ENCODE peak calls at places on chromosomes 7 and 10, in seven cellular contexts. U is activated CD8-positive, alpha-beta T cell treated with anti-CD3 and anti-CD28 coated beads for 36 hours; P is DND-41; A is HFFc6; D is amniotic stem cell; S is activated CD4-positive, alpha-beta memory T cell treated with anti-CD3 and anti-CD28 coated beads for 36 hours; Z is transverse colon. E is an unnamed sample.

GRCh38 chr10:131157899-131158298 is 153.6 kb downstream of the TCERG1L start:
- DNase-seq in U (no peak), P (no peak), A (no peak), D (no peak), S (no peak), Z (no peak), E (no peak)

GRCh38 chr10:85858776-85859515 is 507.6 kb downstream of the GRID1 start:
- DNase-seq in U (no peak), P (no peak), A (no peak), D (no peak), S (no peak), Z (no peak), E (no peak)

GRCh38 chr10:70584941-70585544 is 17.5 kb downstream of the PRF1 start:
- DNase-seq in U (peak; percentile 28), P (no peak), A (no peak), D (no peak), S (no peak), Z (no peak), E (peak; percentile 41)

GRCh38 chr10:30056767-30057355 is 2.5 kb downstream of the JCAD start:
- DNase-seq in U (no peak), P (no peak), A (no peak), D (no peak), S (no peak), Z (no peak), E (no peak)

GRCh38 chr10:95655571-95656290 is 780 bp downstream of the ALDH18A1 start:
- DNase-seq in U (peak; percentile 41), P (peak; percentile 43), A (peak; percentile 22), D (no peak), S (peak; percentile 37), Z (peak; percentile 19), E (no peak)

GRCh38 chr7:16929146-16929762 is 47.5 kb upstream of the AGR3 start:
- DNase-seq in U (no peak), P (no peak), A (no peak), D (no peak), S (no peak), Z (no peak), E (no peak)

GRCh38 chr10:20662742-20663141 is 234.4 kb downstream of the NEBL start:
- DNase-seq in U (no peak), P (no peak), A (no peak), D (no peak), S (no peak), Z (no peak), E (no peak)

GRCh38 chr7:28036748-28037147 is 143.8 kb downstream of the JAZF1 start:
- DNase-seq in U (no peak), P (no peak), A (peak; percentile 32), D (no peak), S (no peak), Z (no peak), E (no peak)

GRCh38 chr10:25689346-25690095 is 244.5 kb upstream of the MYO3A start:
- DNase-seq in U (no peak), P (no peak), A (no peak), D (no peak), S (no peak), Z (no peak), E (no peak)

GRCh38 chr7:65840446-65840845 is 32.4 kb upstream of the VKORC1L1 start:
- DNase-seq in U (peak; percentile 57), P (no peak), A (no peak), D (no peak), S (peak; percentile 50), Z (no peak), E (no peak)

GRCh38 chr7:142303650-142304049 is 45.8 kb upstream of the PRSS58 start:
- DNase-seq in U (no peak), P (peak; percentile 65), A (no peak), D (no peak), S (no peak), Z (no peak), E (no peak)

GRCh38 chr7:127391591-127392181 is 822 bp downstream of the ZNF800 start:
- DNase-seq in U (peak; percentile 57), P (peak; percentile 54), A (no peak), D (no peak), S (peak; percentile 67), Z (peak; percentile 53), E (no peak)

GRCh38 chr7:3712841-3713240 is 411.8 kb downstream of the SDK1 start:
- DNase-seq in U (no peak), P (no peak), A (no peak), D (no peak), S (no peak), Z (peak; percentile 65), E (peak; percentile 61)

GRCh38 chr7:50646069-50646468 is 80.9 kb upstream of the DDC start:
- DNase-seq in U (no peak), P (no peak), A (no peak), D (no peak), S (peak; percentile 50), Z (no peak), E (no peak)

GRCh38 chr7:128841961-128842673 is 11.9 kb downstream of the FLNC start:
- DNase-seq in U (peak; percentile 75), P (peak; percentile 52), A (no peak), D (no peak), S (peak; percentile 75), Z (peak; percentile 53), E (peak; percentile 36)

GRCh38 chr10:20276127-20276979 is 460.1 kb downstream of the PLXDC2 start:
- DNase-seq in U (no peak), P (no peak), A (no peak), D (no peak), S (no peak), Z (no peak), E (no peak)

GRCh38 chr7:131370523-131370968 is 42.9 kb downstream of the MKLN1 start:
- DNase-seq in U (peak; percentile 62), P (peak; percentile 34), A (peak; percentile 25), D (no peak), S (peak; percentile 40), Z (no peak), E (no peak)

GRCh38 chr7:21054427-21055133 is 267.9 kb upstream of the SP8 start:
- DNase-seq in U (no peak), P (no peak), A (no peak), D (no peak), S (no peak), Z (no peak), E (no peak)

GRCh38 chr10:78657622-78658165 is 411.1 kb upstream of the ZMIZ1 start:
- DNase-seq in U (peak; percentile 85), P (peak; percentile 71), A (peak; percentile 33), D (peak; percentile 7), S (peak; percentile 81), Z (peak; percentile 86), E (peak; percentile 49)